ENCODE peak calls at places on chromosomes 11 and 22, in four cellular contexts. H is mesendoderm, Q is IMR-90, I is H9. G is an unnamed sample.

GRCh38 chr11:130775306-130776043 is 140.8 kb downstream of the SNX19 start:
- DNase-seq in H (no peak), Q (peak), I (no peak), G (no peak)

GRCh38 chr22:36155702-36156101 is 4.9 kb downstream of the APOL3 start:
- DNase-seq in H (no peak), Q (no peak), I (no peak), G (no peak)

GRCh38 chr11:106286881-106287504 is 209.5 kb downstream of the AASDHPPT start:
- DNase-seq in H (peak), Q (no peak), I (no peak), G (no peak)

GRCh38 chr22:36469094-36469710 is 12.2 kb downstream of the TXN2 start:
- DNase-seq in H (no peak), Q (no peak), I (no peak), G (no peak)

GRCh38 chr22:39490135-39490798 is 11.8 kb upstream of the MIEF1 start:
- DNase-seq in H (peak), Q (peak), I (peak), G (peak)

GRCh38 chr11:808427-809286 is 1.1 kb upstream of the RPLP2 start:
- DNase-seq in H (no peak), Q (no peak), I (no peak), G (no peak)

GRCh38 chr11:83070878-83071640 is 638 bp downstream of the RAB30 start:
- DNase-seq in H (peak), Q (peak), I (no peak), G (no peak)

GRCh38 chr11:65435981-65436411 is 13.4 kb downstream of the NEAT1 start:
- DNase-seq in H (no peak), Q (no peak), I (no peak), G (no peak)

GRCh38 chr11:59705281-59705680 is 8.4 kb downstream of the OR10V1 start:
- DNase-seq in H (no peak), Q (peak), I (no peak), G (no peak)

GRCh38 chr11:85827768-85828639 is 17.1 kb upstream of the SYTL2 start:
- DNase-seq in H (peak), Q (peak), I (no peak), G (no peak)

GRCh38 chr22:47623056-47623739 is 860.7 kb downstream of the TBC1D22A start:
- DNase-seq in H (no peak), Q (no peak), I (peak), G (peak)

GRCh38 chr11:73334244-73335203 is 26.4 kb downstream of the ARHGEF17 start:
- DNase-seq in H (peak), Q (peak), I (no peak), G (no peak)

GRCh38 chr22:47398491-47398890 is 636.0 kb downstream of the TBC1D22A start:
- DNase-seq in H (no peak), Q (no peak), I (no peak), G (no peak)

GRCh38 chr11:128628343-128628673 is 41.0 kb upstream of the ETS1 start:
- DNase-seq in H (no peak), Q (no peak), I (no peak), G (no peak)

GRCh38 chr22:33919591-33920501 is at the start of gene LARGE1:
- DNase-seq in H (peak), Q (peak), I (peak), G (no peak)

GRCh38 chr11:45304992-45305335 is 18.8 kb upstream of the SYT13 start:
- DNase-seq in H (no peak), Q (no peak), I (no peak), G (no peak)

GRCh38 chr22:50610041-50610451 is 9.5 kb downstream of the MAPK8IP2 start:
- DNase-seq in H (no peak), Q (no peak), I (no peak), G (no peak)

GRCh38 chr11:66419825-66420224 is 1.0 kb upstream of the NPAS4 start:
- DNase-seq in H (peak), Q (no peak), I (peak), G (no peak)

GRCh38 chr11:33307984-33308383 is 50.8 kb downstream of the HIPK3 start:
- DNase-seq in H (no peak), Q (no peak), I (no peak), G (no peak)

GRCh38 chr22:35102663-35103062 is 36.7 kb downstream of the ISX start:
- DNase-seq in H (peak), Q (peak), I (peak), G (peak)

GRCh38 chr22:35589071-35589735 is 27.9 kb downstream of the MB start:
- DNase-seq in H (peak), Q (peak), I (no peak), G (no peak)

GRCh38 chr11:57126766-57127400 is 54.9 kb upstream of the LRRC55 start:
- DNase-seq in H (no peak), Q (no peak), I (no peak), G (no peak)

GRCh38 chr11:3195251-3196160 is 23.1 kb downstream of the MRGPRG start:
- DNase-seq in H (peak), Q (peak), I (peak), G (peak)

GRCh38 chr11:133964356-133964755 is 7.6 kb upstream of the IGSF9B start:
- DNase-seq in H (no peak), Q (no peak), I (no peak), G (no peak)

GRCh38 chr11:125345706-125346561 is 150.1 kb downstream of the FEZ1 start:
- DNase-seq in H (peak), Q (peak), I (peak), G (peak)

GRCh38 chr11:71383461-71383860 is 64.7 kb downstream of the DHCR7 start:
- DNase-seq in H (no peak), Q (no peak), I (no peak), G (no peak)

GRCh38 chr11:108859510-108859909 is 194.6 kb downstream of the DDX10 start:
- DNase-seq in H (no peak), Q (no peak), I (no peak), G (no peak)

GRCh38 chr11:59918987-59919589 is 19.1 kb upstream of the OOSP1 start:
- DNase-seq in H (peak), Q (peak), I (no peak), G (no peak)

GRCh38 chr22:47209547-47210023 is 447.1 kb downstream of the TBC1D22A start:
- DNase-seq in H (no peak), Q (no peak), I (no peak), G (peak)

GRCh38 chr11:60389279-60389910 is 6.9 kb upstream of the MS4A14 start:
- DNase-seq in H (no peak), Q (no peak), I (no peak), G (no peak)

GRCh38 chr11:36746886-36747710 is 149.1 kb upstream of the RAG2 start:
- DNase-seq in H (peak), Q (peak), I (peak), G (peak)

GRCh38 chr11:69075421-69076128 is 26.8 kb downstream of the TPCN2 start:
- DNase-seq in H (no peak), Q (peak), I (no peak), G (no peak)

GRCh38 chr11:71914617-71915189 is 13.7 kb downstream of the XNDC1N start:
- DNase-seq in H (no peak), Q (no peak), I (no peak), G (no peak)

GRCh38 chr22:50575426-50575941 is 2.7 kb downstream of the CPT1B start:
- DNase-seq in H (no peak), Q (no peak), I (no peak), G (no peak)

GRCh38 chr11:86383314-86383713 is 8.6 kb downstream of the CCDC81 start:
- DNase-seq in H (no peak), Q (no peak), I (no peak), G (no peak)

GRCh38 chr22:46047841-46048595 is 71.1 kb upstream of the WNT7B start:
- DNase-seq in H (no peak), Q (no peak), I (no peak), G (no peak)

GRCh38 chr11:31974737-31975136 is 116.1 kb upstream of the RCN1 start:
- DNase-seq in H (no peak), Q (peak), I (no peak), G (no peak)

GRCh38 chr11:133951484-133952198 is 5.1 kb downstream of the IGSF9B start:
- DNase-seq in H (peak), Q (peak), I (peak), G (peak)

GRCh38 chr22:42780070-42780540 is 59.4 kb upstream of the A4GALT start:
- DNase-seq in H (peak), Q (peak), I (peak), G (no peak)

DNA sequence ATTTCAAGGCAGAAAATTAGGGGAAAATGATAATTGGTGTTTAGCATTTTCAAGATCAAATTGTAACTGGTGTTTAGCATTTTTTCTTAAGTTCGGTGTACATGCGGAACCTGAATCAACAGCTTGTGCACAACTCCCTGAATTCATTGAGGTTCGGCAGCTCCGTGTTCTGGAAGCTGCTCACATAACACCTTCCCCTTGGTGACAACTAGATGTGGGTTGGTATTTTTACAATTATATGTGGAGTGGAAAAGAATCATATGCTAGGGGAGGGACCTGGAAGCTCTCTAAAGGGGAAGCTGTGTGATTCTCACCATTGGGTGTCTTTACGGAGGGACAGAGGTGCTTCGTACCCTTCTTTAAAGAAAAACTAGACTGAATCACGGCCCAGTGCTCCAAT is 199.0 kb upstream of the MTNR1B start:
- DNase-seq in H (no peak), Q (no peak), I (no peak), G (no peak)
- H4K5ac ChIP-seq in H (no peak), Q (no peak), I (no peak), G (no peak)

DNA sequence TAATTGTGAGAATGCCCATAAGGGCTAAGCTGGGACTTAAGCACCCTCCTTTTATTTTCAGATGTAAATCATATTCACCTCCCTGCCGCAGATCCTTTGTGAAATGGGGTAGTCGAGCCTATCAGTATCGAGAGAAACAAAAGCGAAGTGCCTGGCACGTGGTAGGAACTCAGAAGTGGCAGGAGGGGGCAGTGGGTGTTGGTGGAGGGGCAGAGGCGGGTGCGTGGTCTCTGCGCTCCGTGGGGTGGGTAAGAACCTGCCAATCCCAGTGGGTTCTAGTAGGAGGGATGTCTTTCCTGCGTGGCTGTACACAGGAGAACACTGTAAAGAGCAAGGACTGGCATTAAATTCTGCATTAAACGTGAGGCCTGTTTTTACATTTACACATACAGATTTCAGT is 21.8 kb upstream of the PARVB start:
- DNase-seq in H (no peak), Q (no peak), I (no peak), G (no peak)
- H4K5ac ChIP-seq in H (no peak), Q (no peak), I (no peak), G (no peak)

GRCh38 chr22:41140365-41140957 is 48.1 kb downstream of the EP300 start:
- DNase-seq in H (no peak), Q (no peak), I (no peak), G (no peak)
- H4K5ac ChIP-seq in H (no peak), Q (no peak), I (no peak), G (no peak)

GRCh38 chr11:99281331-99281730 is 260.6 kb downstream of the CNTN5 start:
- DNase-seq in H (no peak), Q (no peak), I (no peak), G (no peak)
- H4K5ac ChIP-seq in H (no peak), Q (no peak), I (no peak), G (no peak)

GRCh38 chr11:12964650-12965049 is 44.5 kb upstream of the RASSF10 start:
- DNase-seq in H (no peak), Q (no peak), I (no peak), G (no peak)

GRCh38 chr11:12963051-12963450 is 46.1 kb upstream of the RASSF10 start:
- DNase-seq in H (no peak), Q (no peak), I (no peak), G (no peak)

GRCh38 chr11:12961615-12962014 is 47.5 kb upstream of the RASSF10 start:
- DNase-seq in H (no peak), Q (peak), I (no peak), G (no peak)

GRCh38 chr11:12962306-12962705 is 46.8 kb upstream of the RASSF10 start:
- DNase-seq in H (no peak), Q (no peak), I (no peak), G (no peak)

DNA sequence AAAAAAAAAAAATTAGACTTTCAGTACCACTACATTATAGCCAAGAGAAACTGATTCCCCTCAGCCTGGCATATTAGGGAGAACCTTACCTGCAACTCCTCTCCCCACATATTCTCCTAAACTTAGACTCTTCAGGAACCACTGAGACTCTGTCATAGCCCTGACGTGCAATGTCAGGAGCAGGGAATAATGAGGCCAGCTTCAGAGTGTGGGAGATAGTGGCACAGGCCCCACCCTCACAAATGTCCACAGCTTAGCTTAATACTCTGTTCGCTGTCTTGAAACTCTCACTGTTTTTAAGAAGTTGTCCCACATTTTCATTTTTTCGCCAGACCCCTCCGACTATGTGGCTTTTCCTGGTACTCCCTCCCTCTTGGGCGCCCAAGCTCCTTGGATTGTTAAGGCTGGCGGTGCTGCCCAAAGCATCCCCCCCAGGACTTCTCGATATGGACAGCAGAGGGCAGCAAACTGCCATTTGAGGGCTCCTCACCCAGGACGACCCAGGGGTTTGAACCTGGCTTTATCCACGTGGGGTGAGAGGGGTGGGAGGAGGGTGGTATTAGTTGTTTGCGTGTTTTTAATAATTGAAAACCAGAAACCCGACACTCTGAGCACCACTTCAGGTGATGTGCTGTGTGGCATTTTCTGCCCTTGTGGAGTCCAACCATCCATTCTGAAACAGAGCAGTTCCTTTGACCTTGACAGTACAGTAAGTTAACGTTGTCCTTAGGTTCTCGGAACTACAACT is 45.2 kb upstream of the RASSF10 start:
- DNase-seq in H (peak), Q (peak), I (peak), G (peak)
- H4K5ac ChIP-seq in H (no peak), Q (no peak), I (no peak), G (no peak)

DNA sequence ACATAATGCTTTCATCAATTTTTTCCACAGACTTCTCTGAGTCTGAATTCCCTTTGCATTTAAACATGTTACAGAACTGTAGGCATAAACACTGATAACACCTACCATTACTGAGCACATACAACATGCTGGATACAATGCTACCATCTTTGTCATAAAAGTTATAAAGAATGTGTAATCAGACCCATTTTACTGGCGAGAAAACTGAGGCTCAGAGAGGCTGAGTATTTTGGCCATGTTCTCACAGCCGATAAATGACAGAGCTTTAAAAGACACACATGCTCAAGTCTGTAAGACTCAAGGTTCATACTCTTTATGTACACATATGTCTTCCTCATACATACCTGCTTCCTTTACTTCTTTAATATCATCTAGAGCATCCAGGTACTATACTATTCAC is 2.6 kb downstream of the RRAS2 start:
- DNase-seq in H (no peak), Q (no peak), I (no peak), G (no peak)
- H4K5ac ChIP-seq in H (no peak), Q (no peak), I (no peak), G (no peak)